ENCODE peak calls at places on chromosomes 1 and 21, in nine cellular contexts. Q is kidney tubule cell; Y is stimulated activated CD4-positive, alpha-beta T cell treated with anti-CD3 and anti-CD28 coated beads, Interleukin-1b, Interleukin-23, amount 100 ng/mL, for 24 hours; G is activated gamma-delta T cell treated with anti-CD3 and anti-CD28 coated beads, Interleukin-2, amount 50 U/mL, for 16 hours; P is heart left ventricle; K is NCI-H1105; X is AG04449; T is LoVo; Z is activated T-cell treated with anti-CD3 and anti-CD28 coated beads, Interleukin-2, amount 50 U/mL, for 4 hours. W is an unnamed sample.

GRCh38 chr1:184210048-184210447 is 158.5 kb downstream of the TSEN15 start:
- DNase-seq in G (no peak), K (no peak), Y (no peak), P (peak), X (peak), T (no peak), Q (peak), Z (no peak), W (peak)

GRCh38 chr1:207748737-207749528 is 2.9 kb upstream of the CD46 start:
- DNase-seq in Y (no peak), Q (peak), G (no peak), K (no peak), P (no peak), Z (no peak), T (peak), X (no peak), W (peak)

GRCh38 chr1:112674440-112674985 is at the start of gene MOV10:
- DNase-seq in K (peak), T (peak), X (no peak), G (peak), P (peak), Q (peak), Z (peak), Y (peak), W (peak)

GRCh38 chr1:10031461-10031860 is 1.3 kb upstream of the UBE4B start:
- DNase-seq in X (peak), P (no peak), Z (no peak), K (no peak), T (no peak), G (no peak), Q (peak), Y (no peak), W (peak)

GRCh38 chr21:24224411-24224810 is 1382.9 kb downstream of the MRPL39 start:
- DNase-seq in G (no peak), Y (no peak), X (no peak), K (peak), Z (no peak), Q (no peak), T (no peak), P (no peak), W (no peak)

GRCh38 chr1:80212021-80212420 is 1205.5 kb upstream of the ADGRL4 start:
- DNase-seq in P (no peak), G (no peak), X (no peak), T (no peak), Y (no peak), Z (no peak), K (no peak), Q (peak), W (no peak)

GRCh38 chr1:109198043-109198695 is 15.5 kb upstream of the SARS1 start:
- DNase-seq in K (no peak), P (no peak), G (no peak), Y (no peak), Q (peak), X (no peak), T (no peak), Z (no peak), W (no peak)

GRCh38 chr1:212630159-212630900 is 21.8 kb downstream of the ATF3 start:
- DNase-seq in X (no peak), Y (peak), Z (peak), G (peak), Q (peak), P (peak), K (peak), T (peak), W (peak)

GRCh38 chr1:232635778-232636356 is 5.9 kb upstream of the SIPA1L2 start:
- DNase-seq in X (no peak), P (no peak), T (peak), Q (peak), G (no peak), Z (no peak), Y (no peak), K (no peak), W (peak)

GRCh38 chr1:231165371-231165770 is 3.5 kb downstream of the TRIM67 start:
- DNase-seq in Q (peak), P (no peak), Z (no peak), Y (no peak), X (no peak), G (no peak), T (no peak), K (no peak), W (no peak)

GRCh38 chr21:42373181-42373907 is 7.0 kb upstream of the TFF1 start:
- DNase-seq in Y (peak), K (no peak), G (no peak), Q (no peak), Z (peak), P (no peak), T (no peak), X (no peak), W (no peak)

GRCh38 chr1:31785020-31785946 is 21.1 kb upstream of the ADGRB2 start:
- DNase-seq in Y (no peak), T (no peak), X (no peak), K (no peak), P (peak), Z (no peak), Q (no peak), G (no peak), W (no peak)

GRCh38 chr1:8424539-8425116 is 106.7 kb downstream of the SLC45A1 start:
- DNase-seq in Q (peak), Z (peak), T (peak), X (no peak), K (no peak), G (no peak), P (peak), Y (peak), W (peak)

GRCh38 chr1:34794001-34794789 is 1.4 kb downstream of the GJA4 start:
- DNase-seq in K (no peak), G (no peak), Z (no peak), T (no peak), P (peak), Y (no peak), Q (peak), X (no peak), W (peak)

GRCh38 chr1:169288011-169288414 is 79.6 kb downstream of the NME7 start:
- DNase-seq in G (no peak), X (no peak), P (no peak), Z (no peak), K (no peak), T (peak), Y (no peak), Q (peak), W (no peak)

GRCh38 chr21:42061866-42062542 is 9.1 kb upstream of the UMODL1 start:
- DNase-seq in K (no peak), Q (no peak), G (peak), Z (peak), X (no peak), Y (peak), T (no peak), P (no peak), W (no peak)

GRCh38 chr1:17984510-17985085 is 123.0 kb upstream of the IGSF21 start:
- DNase-seq in T (no peak), K (peak), X (no peak), Z (no peak), G (no peak), P (no peak), Q (peak), Y (no peak), W (peak)

GRCh38 chr21:31161157-31161556 is 122.9 kb upstream of the KRTAP19-8 start:
- DNase-seq in X (no peak), K (no peak), T (no peak), Q (peak), P (no peak), Z (no peak), Y (no peak), G (no peak), W (no peak)

GRCh38 chr1:175355414-175355813 is 162.8 kb upstream of the KIAA0040 start:
- DNase-seq in T (no peak), Y (no peak), P (no peak), X (no peak), Q (no peak), G (no peak), K (no peak), Z (no peak), W (no peak)

GRCh38 chr1:234322979-234323378 is 50.3 kb upstream of the COA6 start:
- DNase-seq in T (no peak), G (no peak), Z (peak), Y (peak), P (no peak), X (no peak), Q (no peak), K (no peak), W (peak)

GRCh38 chr1:147627435-147628110 is 42.8 kb downstream of the ACP6 start:
- DNase-seq in Q (peak), P (peak), T (peak), Y (peak), Z (peak), K (peak), X (no peak), G (peak), W (peak)

GRCh38 chr1:44707112-44707881 is 23.7 kb downstream of the RNU5D-1 start:
- DNase-seq in T (peak), Q (peak), G (no peak), Y (no peak), Z (no peak), X (peak), K (no peak), P (no peak), W (peak)

GRCh38 chr21:25298512-25299491 is 308.5 kb downstream of the MRPL39 start:
- DNase-seq in K (no peak), P (no peak), Q (peak), X (no peak), T (no peak), Y (no peak), G (no peak), Z (no peak), W (peak)

W was measured in DMS53.